ENCODE peak calls at places on chromosomes 12 and 14, in seven cellular contexts. S is psoas muscle; Y is PC-9; A is left ventricle myocardium inferior; H is CD4-positive, alpha-beta memory T cell; R is astrocyte; W is CD8-positive, alpha-beta T cell. B is an unnamed sample. For H3K4me1, the result is how much of the 10 kb centered on the place peaks cover.

GRCh38 chr12:67925077-67925476 is 64.2 kb upstream of the IFNG-AS1 start:
- DNase-seq in Y (peak), A (no peak), W (no peak), S (no peak), H (no peak), R (peak), B (no peak)

GRCh38 chr14:50999726-51000125 is 55.4 kb upstream of the PYGL start:
- DNase-seq in W (no peak), Y (no peak), A (no peak), R (no peak), S (no peak), H (no peak), B (no peak)

GRCh38 chr14:104294628-104294982 is 156.2 kb downstream of the KIF26A start:
- DNase-seq in W (no peak), Y (no peak), R (no peak), H (no peak), A (peak), S (no peak), B (no peak)

GRCh38 chr14:41636492-41637392 is 30.1 kb downstream of the LRFN5 start:
- DNase-seq in H (no peak), W (no peak), A (no peak), R (peak), Y (no peak), S (no peak), B (no peak)

GRCh38 chr14:103880986-103881926 is 33.9 kb upstream of the PPP1R13B start:
- DNase-seq in S (no peak), A (peak), H (no peak), W (no peak), Y (no peak), R (no peak), B (no peak)

GRCh38 chr12:10186299-10186698 is 7.5 kb downstream of the TMEM52B start:
- DNase-seq in Y (no peak), R (no peak), W (no peak), S (peak), A (peak), H (no peak), B (no peak)

GRCh38 chr12:114943601-114944000 is 259.6 kb upstream of the TBX3 start:
- DNase-seq in A (no peak), W (no peak), H (no peak), R (no peak), S (no peak), Y (no peak), B (no peak)

GRCh38 chr12:109695961-109696461 is 17.6 kb upstream of the FAM222A start:
- DNase-seq in W (no peak), Y (no peak), A (no peak), S (no peak), H (no peak), R (no peak), B (no peak)

GRCh38 chr12:21852251-21852650 is 77.7 kb upstream of the KCNJ8 start:
- DNase-seq in Y (no peak), S (no peak), R (peak), A (no peak), W (no peak), H (no peak), B (no peak)

GRCh38 chr12:2429032-2429431 is 365.7 kb upstream of the FKBP4 start:
- DNase-seq in R (peak), A (no peak), Y (no peak), W (no peak), S (no peak), H (no peak), B (no peak)

GRCh38 chr12:112102127-112102526 is 6.5 kb downstream of the NAA25 start:
- DNase-seq in H (no peak), W (no peak), A (no peak), Y (no peak), R (no peak), S (no peak), B (no peak)

DNA sequence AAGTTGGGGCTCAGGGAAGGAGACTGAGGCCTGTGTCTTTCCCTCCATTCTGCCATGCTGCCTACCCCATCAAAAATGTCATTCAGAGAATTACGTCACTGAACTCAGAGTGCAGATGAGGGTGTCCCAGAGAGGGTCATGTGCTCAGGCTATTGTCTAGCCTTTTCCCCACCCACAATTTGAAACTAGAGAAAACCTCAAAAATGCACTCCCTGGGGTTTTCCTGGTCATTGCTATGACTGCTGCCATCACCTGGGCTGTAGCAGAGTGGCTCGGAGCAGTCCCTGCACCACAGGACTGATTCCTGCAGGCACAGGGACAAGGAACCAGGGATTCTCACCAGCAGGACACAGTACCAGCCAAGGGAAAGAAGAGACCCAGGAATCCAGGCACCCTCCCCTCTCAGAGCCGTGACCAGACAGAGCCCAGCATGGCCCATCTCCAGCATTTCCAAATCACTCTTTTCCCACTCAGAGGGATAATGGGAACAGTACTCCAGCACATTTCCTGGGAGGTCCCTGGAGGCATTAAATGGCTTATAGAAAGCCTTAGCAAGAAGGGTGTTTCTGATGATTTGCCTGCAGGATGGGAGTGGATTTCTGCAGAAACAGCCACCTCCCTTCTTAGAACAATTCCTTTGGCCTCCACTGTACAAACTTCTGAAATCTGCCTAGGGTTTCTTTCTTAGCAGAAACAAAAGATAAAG is 45.9 kb downstream of the VWF start:
- DNase-seq in H (no peak), R (peak), W (no peak), Y (peak), S (no peak), A (no peak), B (no peak)
- H3K4me1 ChIP-seq in H (under half), R (under half), W (under half), Y (under half), S (under half), A (half or more), B (under half)

GRCh38 chr12:130086248-130086647 is 76.0 kb upstream of the FZD10 start:
- DNase-seq in A (no peak), H (peak), S (no peak), W (no peak), Y (no peak), R (no peak), B (peak)
- H3K27ac ChIP-seq in A (no peak), H (no peak), S (no peak), W (no peak), Y (no peak), R (no peak), B (peak)

GRCh38 chr12:116879509-116880212 is 1.6 kb downstream of the HRK start:
- DNase-seq in Y (peak), H (no peak), S (no peak), A (no peak), W (no peak), R (no peak), B (no peak)
- H3K4me3 ChIP-seq in Y (peak), H (no peak), S (peak), A (peak), W (peak), R (no peak), B (no peak)

DNA sequence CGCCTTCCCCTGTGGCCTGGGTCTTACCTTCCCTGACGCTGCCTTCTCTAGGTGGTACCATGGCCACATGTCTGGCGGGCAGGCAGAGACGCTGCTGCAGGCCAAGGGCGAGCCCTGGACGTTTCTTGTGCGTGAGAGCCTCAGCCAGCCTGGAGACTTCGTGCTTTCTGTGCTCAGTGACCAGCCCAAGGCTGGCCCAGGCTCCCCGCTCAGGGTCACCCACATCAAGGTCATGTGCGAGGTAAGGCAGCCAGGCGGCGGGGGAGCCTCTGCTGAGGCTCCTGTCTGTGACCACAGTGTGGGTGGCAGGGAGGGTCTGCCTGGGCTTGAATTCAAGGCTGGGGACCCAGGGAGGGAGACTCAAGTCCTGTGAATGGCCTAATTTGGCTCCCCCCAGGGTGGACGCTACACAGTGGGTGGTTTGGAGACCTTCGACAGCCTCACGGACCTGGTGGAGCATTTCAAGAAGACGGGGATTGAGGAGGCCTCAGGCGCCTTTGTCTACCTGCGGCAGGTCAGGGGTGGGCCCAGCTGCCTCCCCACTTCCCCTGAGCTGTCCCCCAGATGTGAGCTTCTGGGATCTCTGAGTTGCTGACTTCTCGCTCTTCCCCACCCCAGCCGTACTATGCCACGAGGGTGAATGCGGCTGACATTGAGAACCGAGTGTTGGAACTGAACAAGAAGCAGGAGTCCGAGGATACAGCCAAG is 3.8 kb downstream of the PTPN6 start:
- DNase-seq in R (no peak), W (no peak), S (no peak), H (no peak), A (peak), Y (no peak), B (no peak)
- H3K4me1 ChIP-seq in R (under half), W (half or more), S (under half), H (half or more), A (under half), Y (under half), B (half or more)

GRCh38 chr12:49282302-49282701 is 12.6 kb upstream of the PRPH start:
- DNase-seq in Y (no peak), A (no peak), S (no peak), R (no peak), H (no peak), W (no peak), B (no peak)

GRCh38 chr12:49283541-49284429 is 11.2 kb upstream of the PRPH start:
- DNase-seq in W (no peak), Y (no peak), H (no peak), R (no peak), A (no peak), S (no peak), B (no peak)

GRCh38 chr12:49276304-49277290 is 11.7 kb downstream of the TUBA1C start:
- DNase-seq in S (no peak), A (no peak), R (no peak), Y (no peak), H (no peak), W (no peak), B (no peak)

GRCh38 chr12:49277466-49277865 is 12.6 kb downstream of the TUBA1C start:
- DNase-seq in S (no peak), W (no peak), H (no peak), R (no peak), A (no peak), Y (no peak), B (no peak)

DNA sequence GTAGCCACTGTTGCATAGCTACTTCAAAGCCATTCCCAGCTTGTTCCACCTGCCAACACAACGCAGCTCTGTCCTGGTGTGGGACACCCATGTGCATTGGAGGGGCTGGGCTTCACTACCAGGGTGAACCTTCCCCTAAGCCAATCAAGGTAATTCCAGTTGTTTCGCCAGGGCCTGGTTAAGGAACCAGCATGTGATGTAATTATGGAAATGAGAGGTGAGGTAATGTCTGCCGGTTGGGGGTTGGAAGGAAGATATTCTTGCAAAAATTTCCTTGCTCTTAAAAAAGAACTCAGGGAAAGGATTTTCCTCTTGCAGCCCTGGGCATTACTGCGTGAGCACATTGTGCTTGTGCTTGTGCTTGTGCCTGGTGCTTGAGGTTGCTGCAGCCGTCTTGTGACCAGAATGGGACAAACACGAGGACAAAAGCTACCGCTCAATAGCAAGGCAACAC is 14.9 kb downstream of the TUBA1C start:
- DNase-seq in H (no peak), S (no peak), A (no peak), W (no peak), R (peak), Y (no peak), B (no peak)
- H3K27ac ChIP-seq in H (no peak), S (no peak), A (no peak), W (no peak), R (no peak), Y (no peak), B (no peak)

DNA sequence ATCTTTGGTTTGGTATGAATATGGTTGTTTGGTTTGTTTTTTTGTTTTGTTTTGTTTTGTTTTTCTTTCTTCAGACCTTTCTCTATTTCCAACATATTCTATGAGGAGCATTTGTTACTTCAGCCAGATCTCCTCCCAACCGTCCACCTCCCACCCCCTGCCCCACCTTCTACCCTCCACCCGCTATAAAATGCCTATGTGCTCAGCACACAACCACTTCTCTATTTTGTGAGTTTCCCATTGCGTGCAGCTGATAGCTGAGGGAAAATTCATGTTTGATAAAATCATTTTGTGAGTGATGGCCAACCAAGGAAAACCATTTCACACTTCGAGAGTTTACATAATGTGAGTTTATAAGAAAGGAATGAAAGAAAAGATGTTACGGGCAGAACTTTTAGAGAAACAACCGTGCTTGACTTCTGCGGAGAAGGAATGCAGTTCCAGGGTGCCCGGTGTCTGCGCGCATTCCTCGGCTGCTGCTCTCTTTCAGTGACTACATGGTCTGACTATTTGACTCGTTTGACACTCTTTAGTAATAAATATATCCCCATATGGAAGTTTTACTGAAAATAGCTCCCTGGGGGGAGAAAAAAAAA is 140.9 kb downstream of the EFCAB11 start:
- DNase-seq in A (peak), S (no peak), R (peak), W (no peak), Y (no peak), H (no peak), B (no peak)
- H3K4me3 ChIP-seq in A (peak), S (peak), R (peak), W (no peak), Y (no peak), H (no peak), B (no peak)

DNA sequence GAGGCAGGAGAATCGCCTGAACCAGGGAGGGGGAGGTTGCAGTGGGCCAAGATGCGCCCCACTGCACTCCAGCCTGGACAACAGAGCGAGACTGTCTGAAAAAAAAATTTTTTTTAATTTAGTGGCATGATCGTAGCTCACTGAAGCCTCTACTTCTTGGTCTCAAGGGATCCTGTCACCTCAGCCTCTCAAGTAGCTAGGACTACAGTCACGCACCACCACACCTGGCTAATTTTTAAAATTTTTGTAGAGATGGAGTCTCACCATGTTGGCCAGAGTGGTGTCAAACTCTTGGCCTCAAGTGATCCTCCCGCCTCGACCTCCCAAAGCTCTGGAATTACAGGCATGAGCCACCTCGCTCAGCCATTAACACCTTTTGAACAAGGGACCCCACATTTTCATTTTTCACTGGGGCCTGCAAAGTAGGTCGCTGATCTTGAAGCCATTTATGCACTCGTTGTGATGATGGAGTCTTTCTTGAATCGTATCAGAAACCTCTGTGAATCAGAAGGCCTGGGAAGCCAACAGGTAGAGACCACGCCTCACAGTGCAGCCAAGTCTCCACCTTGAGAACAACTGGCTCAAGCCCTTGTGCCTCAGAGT is 5.9 kb downstream of the HCAR1 start:
- DNase-seq in A (no peak), Y (no peak), S (no peak), H (no peak), R (no peak), W (no peak), B (no peak)
- H3K4me1 ChIP-seq in A (under half), Y (under half), S (under half), H (under half), R (under half), W (under half), B (under half)